ENCODE peak calls at places on chromosome 17, in nine cellular contexts. H is A549, L is suprapubic skin, M is GM12878, Q is ovary, X is sigmoid colon, T is upper lobe of left lung, Z is transverse colon, D is stomach. O is an unnamed sample.

GRCh38 chr17:71363661-71364060 is 757.2 kb upstream of the SOX9 start:
- DNase-seq in H (no peak), D (no peak), M (no peak), L (no peak), Q (no peak), X (no peak), T (no peak), Z (no peak), O (no peak)

GRCh38 chr17:81173761-81174160 is 7.7 kb upstream of the AATK start:
- DNase-seq in T (no peak), M (no peak), Z (no peak), D (no peak), Q (no peak), L (no peak), H (no peak), X (no peak), O (no peak)

GRCh38 chr17:66764559-66764958 is 70.4 kb upstream of the CACNG5 start:
- DNase-seq in L (no peak), Z (no peak), H (no peak), Q (no peak), T (no peak), X (peak; percentile 19), D (no peak), M (no peak), O (no peak)

GRCh38 chr17:8991514-8992285 is 26.2 kb upstream of the PIK3R5 start:
- DNase-seq in Z (peak; percentile 70), L (no peak), X (peak; percentile 80), M (no peak), T (peak; percentile 39), H (peak; percentile 76), Q (no peak), D (peak; percentile 70), O (peak; percentile 54)

GRCh38 chr17:2853722-2854580 is 57.7 kb downstream of the RAP1GAP2 start:
- DNase-seq in M (no peak), D (peak; percentile 55), H (peak; percentile 55), X (no peak), Z (peak; percentile 65), T (peak; percentile 26), L (peak; percentile 82), Q (no peak), O (no peak)

GRCh38 chr17:20008242-20009051 is 712 bp upstream of the SPECC1 start:
- DNase-seq in T (no peak), Q (peak; percentile 64), X (no peak), M (no peak), Z (peak; percentile 28), L (no peak), D (no peak), H (peak; percentile 68), O (no peak)

GRCh38 chr17:67019126-67019507 is 25.2 kb upstream of the CACNG1 start:
- DNase-seq in L (no peak), Q (no peak), D (no peak), T (no peak), H (no peak), Z (no peak), X (no peak), M (no peak), O (no peak)

GRCh38 chr17:45729284-45729907 is 54.7 kb upstream of the CRHR1 start:
- DNase-seq in T (no peak), Z (no peak), L (no peak), Q (no peak), D (no peak), H (no peak), X (no peak), M (no peak), O (no peak)

DNA sequence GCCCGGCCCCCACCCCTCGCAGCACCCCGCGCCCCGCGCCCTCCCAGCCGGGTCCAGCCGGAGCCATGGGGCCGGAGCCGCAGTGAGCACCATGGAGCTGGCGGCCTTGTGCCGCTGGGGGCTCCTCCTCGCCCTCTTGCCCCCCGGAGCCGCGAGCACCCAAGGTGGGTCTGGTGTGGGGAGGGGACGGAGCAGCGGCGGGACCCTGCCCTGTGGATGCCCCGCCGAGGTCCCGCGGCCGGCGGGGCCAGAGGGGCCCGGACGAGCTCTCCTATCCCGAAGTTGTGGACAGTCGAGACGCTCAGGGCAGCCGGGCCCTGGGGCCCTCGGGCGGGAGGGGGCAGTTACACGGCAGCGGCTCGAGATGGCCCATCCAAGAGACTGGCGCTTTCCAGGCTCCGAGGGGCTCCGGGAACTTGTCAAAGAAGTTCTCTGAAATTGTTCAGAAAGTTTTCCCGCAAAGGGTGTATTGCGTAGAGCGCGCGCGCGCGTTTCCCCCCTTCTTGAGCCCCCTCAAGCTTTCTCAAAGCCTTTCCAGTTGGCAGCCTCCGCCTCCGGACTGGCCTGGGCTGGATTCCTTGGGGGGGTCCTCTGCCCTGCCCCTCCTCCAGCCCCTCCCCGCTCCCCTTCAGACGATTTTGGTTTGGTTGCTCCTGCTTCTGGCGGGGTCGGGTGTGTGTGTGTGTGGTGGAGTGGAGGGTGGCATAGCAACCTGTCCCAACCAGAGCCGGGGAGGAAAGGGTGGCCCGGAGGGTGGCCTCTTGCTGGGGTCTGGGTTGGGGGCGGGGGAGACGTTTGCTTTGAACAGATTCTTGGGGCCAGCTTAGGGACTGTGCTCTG is 504 bp downstream of the ERBB2 start:
- DNase-seq in Z (no peak), L (no peak), Q (peak; percentile 69), X (no peak), M (no peak), T (no peak), H (no peak), D (no peak), O (no peak)
- H3K4me3 ChIP-seq in Z (peak overlapping the region; percentile 85), L (peak overlapping the region; percentile 90), Q (peak overlapping the region; percentile 70), X (peak overlapping the region; percentile 83), M (no peak overlapping the region), T (peak overlapping the region; percentile 91), H (peak overlapping the region; percentile 78), D (peak overlapping the region; percentile 96), O (peak overlapping the region; percentile 81)

DNA sequence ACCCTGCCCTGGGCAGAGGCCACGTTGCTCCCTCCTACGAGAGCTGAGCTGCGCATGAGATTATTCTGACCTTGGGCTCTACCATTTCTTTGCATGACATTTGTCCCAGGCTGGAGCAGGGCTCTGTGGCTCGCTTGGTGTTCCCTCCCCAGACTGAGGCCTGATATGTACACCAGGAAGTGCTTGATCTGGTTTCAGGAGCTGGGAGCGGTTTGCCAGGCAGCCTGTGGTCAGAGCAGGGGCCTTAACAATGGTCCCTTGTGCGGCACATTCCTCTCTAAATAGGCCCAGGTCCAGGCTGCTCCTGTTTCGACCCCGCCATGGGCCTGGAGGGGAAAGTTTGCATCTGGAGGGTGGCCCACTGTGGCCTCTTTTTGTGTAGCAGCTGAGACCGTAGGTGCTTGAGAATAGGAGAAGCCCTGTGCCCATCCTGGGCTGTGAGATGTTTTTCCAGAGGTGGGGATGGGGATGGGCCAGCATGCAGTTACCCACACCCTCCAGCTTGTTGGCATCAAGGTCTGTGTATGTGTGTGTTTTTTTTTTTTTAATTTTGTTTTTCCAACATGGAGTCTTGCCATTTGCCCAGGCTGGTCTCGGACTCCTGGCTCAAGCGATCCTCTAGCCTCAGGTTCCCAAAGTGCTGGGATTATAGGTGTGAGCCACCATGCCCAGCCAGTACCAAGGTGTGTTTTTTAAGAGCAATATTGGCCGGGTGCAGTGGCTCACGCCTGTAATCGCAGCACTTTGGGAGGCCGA is 253.9 kb downstream of the SEC14L1 start:
- DNase-seq in Z (peak; percentile 53), L (no peak), T (peak; percentile 59), H (no peak), Q (no peak), X (no peak), M (no peak), D (peak; percentile 85), O (no peak)
- TF ChIP-seq EP300 in Z (no peak), L (no peak), T (no peak), H (no peak), Q (no peak), X (no peak), M (no peak), D (no peak), O (no peak)

DNA sequence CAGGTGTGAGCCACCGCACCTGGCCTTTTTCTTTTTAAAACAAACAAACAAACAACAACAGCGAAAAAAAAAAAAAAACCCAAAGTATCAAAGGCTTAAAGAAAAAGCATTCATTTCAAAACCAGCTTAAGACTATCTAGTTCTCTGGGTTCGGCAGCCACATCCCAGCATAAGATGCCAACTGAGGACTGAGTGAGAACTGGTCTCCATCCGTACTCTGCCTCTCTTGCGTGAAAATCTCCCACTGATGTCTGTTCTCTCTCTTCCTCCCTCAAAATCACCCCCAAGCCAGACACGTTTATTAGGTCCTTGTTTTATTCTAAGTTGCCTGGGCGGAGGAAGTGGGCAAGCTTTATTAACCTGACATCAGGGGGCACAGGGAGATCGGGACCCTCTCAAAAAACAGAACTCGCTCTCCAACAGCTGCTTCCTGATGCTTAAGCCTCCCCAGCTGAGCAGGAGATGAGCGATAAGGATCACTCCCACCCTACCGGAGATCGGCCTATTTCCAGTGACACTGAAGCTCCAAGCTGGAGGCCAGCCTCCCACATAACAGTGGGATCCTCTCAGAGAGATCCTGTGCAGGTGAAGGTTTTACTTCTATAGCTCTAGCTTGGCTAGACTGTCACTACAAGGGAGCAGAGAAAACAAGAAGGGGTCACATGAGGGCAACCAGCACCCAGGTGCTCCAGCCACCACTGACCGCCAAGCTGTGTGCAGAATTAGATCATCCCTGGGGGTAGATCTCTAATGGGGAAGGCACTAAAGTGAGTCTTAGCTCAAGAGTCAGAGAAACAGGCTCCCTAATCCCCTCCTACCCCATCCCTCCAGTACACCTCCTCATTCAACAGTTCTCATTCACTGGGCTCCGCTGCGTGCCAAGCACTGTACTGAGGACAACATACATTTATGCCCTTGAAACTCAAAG is 13.6 kb downstream of the CDC42EP4 start:
- DNase-seq in D (no peak), X (no peak), H (no peak), Q (no peak), T (no peak), L (no peak), M (no peak), Z (no peak), O (no peak)
- H3K4me1 ChIP-seq in D (peaks cover 75% of the 10 kb centered on the region), X (peaks cover 86% of the 10 kb centered on the region), H (peaks cover 59% of the 10 kb centered on the region), Q (peaks cover 25% of the 10 kb centered on the region), T (peaks cover 38% of the 10 kb centered on the region), L (peaks cover 68% of the 10 kb centered on the region), M (peaks cover 9% of the 10 kb centered on the region), Z (peaks cover 72% of the 10 kb centered on the region), O (peaks cover 89% of the 10 kb centered on the region)

GRCh38 chr17:15660077-15660476 is 24.0 kb downstream of the TRIM16 start:
- DNase-seq in M (no peak), L (no peak), T (no peak), H (no peak), X (no peak), Z (no peak), Q (no peak), D (no peak), O (no peak)

GRCh38 chr17:15662726-15663125 is 21.4 kb downstream of the TRIM16 start:
- DNase-seq in Q (no peak), Z (no peak), D (no peak), X (no peak), T (no peak), L (no peak), H (no peak), M (no peak), O (no peak)

GRCh38 chr17:15659236-15659635 is 24.9 kb downstream of the TRIM16 start:
- DNase-seq in T (no peak), Z (no peak), H (no peak), L (no peak), X (no peak), D (no peak), M (no peak), Q (no peak), O (no peak)

GRCh38 chr17:15657868-15658775 is 26.0 kb downstream of the TRIM16 start:
- DNase-seq in H (no peak), D (no peak), M (no peak), X (no peak), Z (no peak), L (no peak), Q (no peak), T (no peak), O (no peak)

DNA sequence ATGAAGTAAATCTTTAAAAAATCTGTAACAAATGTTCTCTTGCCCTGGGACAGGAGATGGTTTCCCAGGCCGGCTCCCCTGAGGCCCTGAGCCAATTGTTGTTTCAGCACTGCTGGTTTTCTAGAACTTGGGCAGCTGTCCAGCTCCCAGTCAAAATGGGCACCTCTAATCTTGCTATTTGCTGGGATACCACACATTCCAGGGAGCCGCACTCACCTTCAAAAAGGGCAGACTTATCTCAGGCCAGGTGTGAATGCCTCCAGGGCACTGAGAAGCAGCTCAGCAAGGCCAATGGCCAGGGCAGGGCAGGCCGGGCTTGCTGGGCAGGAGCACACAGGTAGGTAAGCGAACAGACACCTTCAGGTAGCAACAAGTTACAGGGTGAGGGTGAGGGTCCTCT is 24.4 kb downstream of the TRIM16 start:
- DNase-seq in L (no peak), Q (no peak), H (no peak), T (peak; percentile 61), X (no peak), M (no peak), Z (no peak), D (peak; percentile 86), O (no peak)
- H3K4me3 ChIP-seq in L (no peak overlapping the region), Q (no peak overlapping the region), H (no peak overlapping the region), T (no peak overlapping the region), X (no peak overlapping the region), M (no peak overlapping the region), Z (no peak overlapping the region), D (no peak overlapping the region), O (no peak overlapping the region)